ENCODE peak calls at places on chromosomes 12 and 14, in five cellular contexts. O, V, R, Y and A are unnamed samples.

GRCh38 chr12:72076558-72076915 is 137.9 kb downstream of the TPH2 start:
- DNase-seq in Y (no peak), V (no peak), O (no peak), R (no peak), A (no peak)

GRCh38 chr12:18696971-18697602 is 40.7 kb downstream of the PLCZ1 start:
- DNase-seq in Y (peak), R (no peak), O (no peak), V (no peak), A (no peak)

GRCh38 chr12:126557659-126558058 is 1492.4 kb downstream of the AACS start:
- DNase-seq in Y (no peak), R (no peak), V (no peak), O (no peak), A (no peak)

GRCh38 chr14:106842687-106843086 is 1316.3 kb downstream of the TMEM121 start:
- DNase-seq in O (no peak), R (no peak), V (no peak), Y (no peak), A (no peak)

GRCh38 chr12:120684523-120684932 is 2.4 kb upstream of the MLEC start:
- DNase-seq in R (peak), Y (no peak), O (no peak), V (no peak), A (no peak)

GRCh38 chr14:81751198-81751597 is 217.5 kb upstream of the SEL1L start:
- DNase-seq in Y (no peak), O (no peak), R (no peak), V (no peak), A (no peak)

GRCh38 chr14:95935228-95935822 is 58.7 kb downstream of the TUNAR start:
- DNase-seq in Y (no peak), V (no peak), O (no peak), R (no peak), A (no peak)

GRCh38 chr14:65224799-65225198 is 122.5 kb upstream of the MAX start:
- DNase-seq in V (no peak), R (no peak), O (no peak), Y (no peak), A (no peak)

GRCh38 chr12:114408881-114409795 is 3.2 kb upstream of the TBX5 start:
- DNase-seq in R (no peak), Y (no peak), V (no peak), O (no peak), A (no peak)

GRCh38 chr12:70364695-70365397 is 1.2 kb upstream of the KCNMB4 start:
- DNase-seq in V (no peak), O (no peak), Y (no peak), R (no peak), A (no peak)

GRCh38 chr14:95620659-95621059 is 65.6 kb upstream of the TCL1B start:
- DNase-seq in Y (no peak), R (peak), V (no peak), O (no peak), A (no peak)

GRCh38 chr14:92207012-92207927 is 85.5 kb downstream of the CPSF2 start:
- DNase-seq in R (no peak), Y (no peak), O (no peak), V (no peak), A (no peak)

GRCh38 chr14:63941023-63941422 is 88.2 kb downstream of the SYNE2 start:
- DNase-seq in V (no peak), R (no peak), Y (no peak), O (no peak), A (no peak)

GRCh38 chr12:121797937-121798801 is 4.7 kb upstream of the RHOF start:
- DNase-seq in R (peak), O (peak), Y (no peak), V (no peak), A (no peak)

GRCh38 chr12:40692617-40693502 is 621 bp downstream of the CNTN1 start:
- DNase-seq in V (no peak), Y (no peak), O (peak), R (peak), A (no peak)

GRCh38 chr12:64057706-64058105 is 164.4 kb downstream of the KICS2 start:
- DNase-seq in Y (no peak), O (no peak), V (no peak), R (no peak), A (no peak)

GRCh38 chr14:23629831-23630396 is 6.2 kb upstream of the DHRS2 start:
- DNase-seq in V (no peak), O (no peak), R (no peak), Y (no peak), A (peak)

GRCh38 chr12:106633451-106633823 is 50.6 kb downstream of the RFX4 start:
- DNase-seq in R (no peak), O (no peak), V (no peak), Y (no peak), A (no peak)

GRCh38 chr14:68172664-68173063 is 353.1 kb downstream of the RAD51B start:
- DNase-seq in V (no peak), O (no peak), Y (no peak), R (no peak), A (no peak)

GRCh38 chr14:103103461-103104388 is 9.2 kb downstream of the EXOC3L4 start:
- DNase-seq in R (no peak), O (peak), Y (no peak), V (no peak), A (no peak)

GRCh38 chr14:79077096-79077495 is 906.9 kb downstream of the NRXN3 start:
- DNase-seq in O (no peak), R (no peak), Y (no peak), V (no peak), A (no peak)

GRCh38 chr14:103522028-103522581 is 525 bp downstream of the CKB start:
- DNase-seq in O (peak), Y (no peak), V (no peak), R (peak), A (peak)

GRCh38 chr12:85280138-85280983 is at the start of gene ALX1:
- DNase-seq in Y (no peak), O (no peak), V (no peak), R (no peak), A (no peak)

GRCh38 chr14:35985504-35986218 is 159.5 kb downstream of the BRMS1L start:
- DNase-seq in V (no peak), R (no peak), O (no peak), Y (no peak), A (no peak)

GRCh38 chr12:76360316-76360715 is 12.1 kb upstream of the BBS10 start:
- DNase-seq in Y (no peak), V (no peak), R (no peak), O (no peak), A (no peak)

GRCh38 chr14:99619873-99620834 is 16.1 kb upstream of the CCDC85C start:
- DNase-seq in Y (no peak), V (no peak), R (no peak), O (peak), A (no peak)

GRCh38 chr14:99230271-99231141 is 41.5 kb downstream of the BCL11B start:
- DNase-seq in V (no peak), Y (no peak), O (no peak), R (no peak), A (no peak)

GRCh38 chr12:55797068-55797467 is 20.5 kb downstream of the SARNP start:
- DNase-seq in Y (no peak), O (no peak), R (no peak), V (no peak), A (no peak)

GRCh38 chr14:29908652-29909577 is 18.7 kb downstream of the PRKD1 start:
- DNase-seq in O (no peak), R (no peak), V (no peak), Y (no peak), A (no peak)

GRCh38 chr14:104632781-104633180 is 28.2 kb upstream of the TMEM179 start:
- DNase-seq in Y (no peak), R (no peak), O (no peak), V (no peak), A (no peak)

GRCh38 chr12:117118838-117119591 is 19.8 kb upstream of the TESC start:
- DNase-seq in O (no peak), V (no peak), Y (no peak), R (no peak), A (no peak)

GRCh38 chr12:60101715-60102114 is 505.9 kb downstream of the SLC16A7 start:
- DNase-seq in V (no peak), R (no peak), O (no peak), Y (no peak), A (no peak)

GRCh38 chr12:118749656-118750055 is 231.7 kb upstream of the SRRM4 start:
- DNase-seq in V (no peak), O (no peak), R (no peak), Y (no peak), A (no peak)

GRCh38 chr14:80930836-80931389 is 10.6 kb downstream of the CEP128 start:
- DNase-seq in O (no peak), Y (peak), R (peak), V (no peak), A (no peak)

GRCh38 chr14:39682000-39682399 is 249.8 kb upstream of the FBXO33 start:
- DNase-seq in V (no peak), R (no peak), Y (no peak), O (no peak), A (no peak)